ENCODE peak calls at places on chromosomes 4 and X, in eight cellular contexts. D is left lung, W is mammary epithelial cell, P is PC-3, U is Peyer's patch, I is stomach, J is brain microvascular endothelial cell, Q is right atrium auricular region. F is an unnamed sample.

GRCh38 chr4:128220286-128221235 is 67.1 kb downstream of the PGRMC2 start:
- DNase-seq in I (no peak), W (peak; percentile 42), D (no peak), P (peak; percentile 63), U (no peak), Q (no peak), J (peak; percentile 42), F (peak; percentile 76)

GRCh38 chrX:71128915-71129765 is 10.7 kb downstream of the MED12 start:
- DNase-seq in Q (peak; percentile 67), W (peak; percentile 31), P (peak; percentile 58), I (peak; percentile 83), D (peak; percentile 70), J (peak; percentile 36), U (peak; percentile 87), F (peak; percentile 31)

GRCh38 chrX:1589356-1590130 is 1.9 kb upstream of the AKAP17A start:
- DNase-seq in Q (peak; percentile 13), D (no peak), J (no peak), I (no peak), W (no peak), P (no peak), U (no peak), F (no peak)

GRCh38 chr4:26204911-26205368 is 115.9 kb upstream of the RBPJ start:
- DNase-seq in Q (no peak), P (no peak), I (peak; percentile 46), U (no peak), W (no peak), J (no peak), D (no peak), F (no peak)

GRCh38 chr4:173506780-173507211 is 23.2 kb downstream of the HAND2 start:
- DNase-seq in J (no peak), W (no peak), Q (peak; percentile 64), D (no peak), I (no peak), P (no peak), U (no peak), F (no peak)

GRCh38 chr4:75229783-75230570 is 284.2 kb downstream of the RCHY1 start:
- DNase-seq in D (no peak), W (no peak), Q (no peak), J (no peak), I (no peak), U (no peak), P (no peak), F (no peak)

GRCh38 chr4:129059028-129059427 is 34.3 kb downstream of the SCLT1 start:
- DNase-seq in D (no peak), W (no peak), P (no peak), Q (no peak), I (no peak), U (no peak), J (no peak), F (no peak)

GRCh38 chr4:26992657-26993361 is 132.2 kb downstream of the STIM2 start:
- DNase-seq in P (no peak), W (peak; percentile 54), D (no peak), I (no peak), J (peak; percentile 78), Q (no peak), U (peak; percentile 60), F (peak; percentile 22)

GRCh38 chr4:73847507-73848182 is 5.5 kb upstream of the PF4V1 start:
- DNase-seq in P (no peak), Q (no peak), D (no peak), I (no peak), J (no peak), U (no peak), W (no peak), F (no peak)

GRCh38 chr4:94439606-94440005 is 12.1 kb upstream of the PDLIM5 start:
- DNase-seq in D (no peak), U (no peak), W (no peak), J (no peak), I (no peak), P (no peak), Q (no peak), F (no peak)

GRCh38 chr4:76022031-76022430 is 1.3 kb downstream of the CXCL10 start:
- DNase-seq in P (no peak), J (no peak), W (no peak), U (no peak), D (no peak), I (no peak), Q (no peak), F (no peak)

GRCh38 chr4:41483771-41484170 is 54.2 kb upstream of the LIMCH1 start:
- DNase-seq in D (no peak), Q (no peak), W (no peak), J (no peak), U (no peak), P (no peak), I (no peak), F (no peak)

GRCh38 chrX:147737690-147738089 is 174.0 kb upstream of the FMR1 start:
- DNase-seq in Q (no peak), U (no peak), J (no peak), I (no peak), P (no peak), D (no peak), W (no peak), F (no peak)

GRCh38 chr4:145525291-145525740 is 43.7 kb downstream of the SMAD1 start:
- DNase-seq in D (no peak), Q (no peak), I (no peak), J (no peak), U (no peak), P (peak; percentile 55), W (no peak), F (no peak)

GRCh38 chrX:1507511-1508463 is 29.2 kb downstream of the P2RY8 start:
- DNase-seq in P (no peak), W (peak; percentile 15), D (no peak), I (no peak), J (no peak), Q (no peak), U (peak; percentile 77), F (no peak)

GRCh38 chrX:15235001-15235400 is 34.9 kb downstream of the ASB9 start:
- DNase-seq in D (no peak), P (peak; percentile 0), I (no peak), J (no peak), Q (no peak), U (no peak), W (no peak), F (no peak)

GRCh38 chr4:158896459-158897238 is 127.8 kb downstream of the FNIP2 start:
- DNase-seq in U (no peak), J (peak; percentile 24), D (no peak), W (no peak), P (no peak), I (no peak), Q (no peak), F (peak; percentile 45)

GRCh38 chrX:1601768-1602085 is 10.3 kb downstream of the AKAP17A start:
- DNase-seq in P (no peak), I (no peak), D (no peak), U (no peak), Q (no peak), W (no peak), J (no peak), F (no peak)

DNA sequence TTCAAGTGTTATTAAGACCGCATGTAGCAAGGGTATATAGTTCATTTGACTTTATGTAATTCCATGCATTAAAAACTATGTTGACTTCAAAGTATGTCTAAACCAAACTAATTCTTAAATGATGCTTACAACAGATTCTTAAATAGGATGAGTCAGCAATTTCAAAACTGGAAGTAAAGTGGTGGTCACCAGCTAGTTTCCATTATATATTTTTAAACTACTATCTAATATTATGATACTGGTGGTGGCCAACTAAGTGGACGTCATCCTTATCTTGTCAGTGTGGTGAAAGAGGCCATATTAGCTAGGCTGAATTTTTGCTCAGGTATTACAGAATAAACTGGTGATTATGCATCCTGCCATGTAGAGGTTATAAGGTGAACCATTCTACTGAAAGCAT is 1.2 kb downstream of the IL15 start:
- DNase-seq in J (no peak), P (peak; percentile 25), I (no peak), W (no peak), U (no peak), Q (no peak), D (no peak), F (no peak)
- H3K4me3 ChIP-seq in J (peak overlapping the region; percentile 80), P (peak overlapping the region; percentile 92), I (peak overlapping the region; percentile 70), W (peak overlapping the region; percentile 80), U (peak overlapping the region; percentile 76), Q (peak overlapping the region; percentile 59), D (peak overlapping the region; percentile 81), F (no peak overlapping the region)

GRCh38 chrX:44344687-44345086 is 1.2 kb upstream of the EFHC2 start:
- DNase-seq in P (no peak), W (no peak), J (no peak), U (no peak), I (no peak), Q (no peak), D (no peak), F (no peak)
- H3K4me3 ChIP-seq in P (no peak overlapping the region), W (no peak overlapping the region), J (no peak overlapping the region), U (peak overlapping the region; percentile 37), I (peak overlapping the region; percentile 51), Q (no peak overlapping the region), D (no peak overlapping the region), F (no peak overlapping the region)

GRCh38 chr4:153465922-153466636 is at the start of gene TMEM131L:
- DNase-seq in Q (no peak), P (peak; percentile 53), D (peak; percentile 78), W (peak; percentile 64), U (peak; percentile 83), J (peak; percentile 38), I (peak; percentile 72), F (no peak)

GRCh38 chr4:153466637-153467153 is 535 bp downstream of the TMEM131L start:
- DNase-seq in I (no peak), U (no peak), Q (no peak), D (no peak), W (no peak), J (no peak), P (no peak), F (no peak)

GRCh38 chr4:153467897-153468262 is 1.7 kb downstream of the TMEM131L start:
- DNase-seq in Q (no peak), P (no peak), D (no peak), U (no peak), I (no peak), W (no peak), J (no peak), F (no peak)

GRCh38 chr4:153467154-153467896 is 1.2 kb downstream of the TMEM131L start:
- DNase-seq in W (peak; percentile 64), Q (no peak), P (peak; percentile 75), I (peak; percentile 84), J (no peak), D (peak; percentile 88), U (peak; percentile 94), F (peak; percentile 55)

GRCh38 chr4:153468587-153468986 is 2.4 kb downstream of the TMEM131L start:
- DNase-seq in D (no peak), P (no peak), Q (no peak), W (no peak), J (no peak), U (peak; percentile 66), I (no peak), F (no peak)
- H3K4me3 ChIP-seq in D (peak overlapping the region; percentile 92), P (peak overlapping the region; percentile 90), Q (no peak overlapping the region), W (peak overlapping the region; percentile 3), J (no peak overlapping the region), U (peak overlapping the region; percentile 90), I (peak overlapping the region; percentile 85), F (no peak overlapping the region)

GRCh38 chrX:123713841-123714240 is 19.0 kb downstream of the THOC2 start:
- DNase-seq in W (no peak), U (no peak), P (peak; percentile 21), I (no peak), D (no peak), Q (no peak), J (no peak), F (no peak)

DNA sequence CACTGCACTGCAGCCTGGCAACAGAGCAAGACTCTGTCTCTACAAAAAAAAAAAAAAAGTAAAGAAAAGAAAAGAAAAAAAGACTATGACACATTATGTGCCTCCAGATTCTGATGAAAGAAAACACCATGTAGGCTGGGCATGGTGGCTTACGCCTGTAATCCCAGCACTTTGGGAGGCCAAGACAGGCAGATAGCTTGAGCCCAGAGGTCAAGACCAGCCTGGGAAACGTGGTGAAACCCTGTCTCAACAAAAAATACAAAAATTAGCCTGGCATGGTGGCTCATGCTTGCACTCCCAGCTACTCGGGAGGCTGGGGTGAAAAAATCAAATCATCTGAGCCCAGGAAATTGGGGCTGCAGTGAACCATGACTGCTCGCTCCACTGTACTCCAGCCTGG is 19.4 kb downstream of the THOC2 start:
- DNase-seq in D (no peak), P (no peak), I (no peak), J (no peak), W (no peak), Q (no peak), U (no peak), F (no peak)
- H3K4me3 ChIP-seq in D (no peak overlapping the region), P (no peak overlapping the region), I (no peak overlapping the region), J (no peak overlapping the region), W (no peak overlapping the region), Q (no peak overlapping the region), U (no peak overlapping the region), F (no peak overlapping the region)

F was measured in bronchial epithelial cell.